ENCODE peak calls at places on chromosomes 13 and 19, in eight cellular contexts. T is left ventricle myocardium inferior; C is neural progenitor cell; N is cardiac muscle cell; X is HL-60; V is upper lobe of right lung; F is adrenal gland; S is CD8-positive, alpha-beta memory T cell. G is an unnamed sample.

GRCh38 chr13:110524484-110525254 is 36.9 kb downstream of the RAB20 start:
- DNase-seq in T (peak; percentile 86), C (no peak), N (no peak), X (peak; percentile 91), V (peak; percentile 82), F (no peak), S (no peak), G (no peak)

GRCh38 chr13:72390909-72391308 is 336.5 kb downstream of the MZT1 start:
- DNase-seq in T (no peak), C (no peak), N (no peak), X (no peak), V (no peak), F (peak; percentile 19), S (no peak), G (no peak)

GRCh38 chr13:28641600-28641926 is 17.4 kb upstream of the POMP start:
- DNase-seq in T (no peak), C (no peak), N (no peak), X (no peak), V (no peak), F (no peak), S (no peak), G (no peak)

GRCh38 chr13:105184221-105184620 is 1351.2 kb downstream of the EFNB2 start:
- DNase-seq in T (no peak), C (no peak), N (no peak), X (peak; percentile 69), V (no peak), F (no peak), S (no peak), G (no peak)

GRCh38 chr13:19864018-19864338 is 529 bp upstream of the ZMYM5 start:
- DNase-seq in T (peak; percentile 77), C (no peak), N (no peak), X (peak; percentile 72), V (peak; percentile 92), F (peak; percentile 74), S (peak; percentile 49), G (no peak)

GRCh38 chr13:39105110-39105509 is 66.9 kb downstream of the NHLRC3 start:
- DNase-seq in T (no peak), C (no peak), N (peak; percentile 54), X (no peak), V (no peak), F (no peak), S (no peak), G (no peak)

GRCh38 chr13:64639206-64639605 is 2590.9 kb downstream of the PCDH9 start:
- DNase-seq in T (no peak), C (no peak), N (no peak), X (no peak), V (no peak), F (no peak), S (no peak), G (no peak)

GRCh38 chr19:2949939-2950285 is 5.1 kb upstream of the ZNF77 start:
- DNase-seq in T (no peak), C (no peak), N (peak; percentile 79), X (peak; percentile 46), V (no peak), F (peak; percentile 74), S (no peak), G (no peak)

GRCh38 chr19:37303591-37304171 is 67.2 kb upstream of the ZNF527 start:
- DNase-seq in T (no peak), C (peak; percentile 13), N (peak; percentile 5), X (no peak), V (no peak), F (no peak), S (no peak), G (no peak)

GRCh38 chr13:112875627-112876026 is 93.4 kb upstream of the MCF2L start:
- DNase-seq in T (peak; percentile 0), C (no peak), N (no peak), X (no peak), V (no peak), F (no peak), S (no peak), G (no peak)

GRCh38 chr13:43153436-43154082 is 130.2 kb downstream of the DNAJC15 start:
- DNase-seq in T (no peak), C (no peak), N (no peak), X (no peak), V (no peak), F (no peak), S (no peak), G (no peak)

GRCh38 chr19:29562299-29563297 is 36.8 kb downstream of the VSTM2B start:
- DNase-seq in T (no peak), C (no peak), N (no peak), X (no peak), V (no peak), F (no peak), S (no peak), G (no peak)

GRCh38 chr13:108496364-108497215 is 132.8 kb upstream of the MYO16 start:
- DNase-seq in T (no peak), C (peak; percentile 47), N (peak; percentile 23), X (peak; percentile 18), V (no peak), F (no peak), S (no peak), G (no peak)

GRCh38 chr13:107941345-107942029 is 273.8 kb downstream of the LIG4 start:
- DNase-seq in T (no peak), C (no peak), N (no peak), X (no peak), V (no peak), F (no peak), S (no peak), G (no peak)

GRCh38 chr13:110575322-110576069 is 14.0 kb upstream of the RAB20 start:
- DNase-seq in T (peak; percentile 26), C (peak; percentile 18), N (peak; percentile 11), X (peak; percentile 86), V (peak; percentile 63), F (peak; percentile 82), S (no peak), G (no peak)

GRCh38 chr13:50075619-50076097 is 60.4 kb downstream of the KCNRG start:
- DNase-seq in T (no peak), C (no peak), N (no peak), X (no peak), V (no peak), F (no peak), S (no peak), G (no peak)

GRCh38 chr19:58382997-58383603 is 2.3 kb upstream of the ZNF837 start:
- DNase-seq in T (no peak), C (no peak), N (no peak), X (no peak), V (no peak), F (no peak), S (no peak), G (no peak)

GRCh38 chr13:65990684-65991083 is 1239.5 kb downstream of the PCDH9 start:
- DNase-seq in T (no peak), C (no peak), N (no peak), X (no peak), V (no peak), F (no peak), S (no peak), G (no peak)

DNA sequence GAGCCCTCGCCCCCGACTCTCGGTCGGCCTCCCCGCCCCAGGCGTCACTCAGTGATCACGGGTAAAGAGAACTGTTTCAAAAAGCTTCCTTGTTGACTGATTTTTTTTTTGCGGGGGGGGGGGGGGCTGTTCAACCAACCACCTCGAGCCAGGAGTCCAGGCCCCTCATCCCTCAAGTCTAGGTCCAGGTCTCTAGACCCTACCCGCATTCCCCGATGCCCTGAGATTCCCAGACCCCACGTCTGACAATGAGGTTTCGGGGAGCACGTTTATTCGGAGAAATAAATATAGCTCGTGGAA is 4.3 kb downstream of the HRC start:
- DNase-seq in T (no peak), C (no peak), N (no peak), X (no peak), V (no peak), F (no peak), S (no peak), G (no peak)
- H3K27ac ChIP-seq in T (peak overlapping the region; percentile 95), C (no peak overlapping the region), N (peak overlapping the region; percentile 72), X (no peak overlapping the region), V (peak overlapping the region; percentile 70), F (peak overlapping the region; percentile 74), S (peak overlapping the region; percentile 19), G (peak overlapping the region; percentile 59)

DNA sequence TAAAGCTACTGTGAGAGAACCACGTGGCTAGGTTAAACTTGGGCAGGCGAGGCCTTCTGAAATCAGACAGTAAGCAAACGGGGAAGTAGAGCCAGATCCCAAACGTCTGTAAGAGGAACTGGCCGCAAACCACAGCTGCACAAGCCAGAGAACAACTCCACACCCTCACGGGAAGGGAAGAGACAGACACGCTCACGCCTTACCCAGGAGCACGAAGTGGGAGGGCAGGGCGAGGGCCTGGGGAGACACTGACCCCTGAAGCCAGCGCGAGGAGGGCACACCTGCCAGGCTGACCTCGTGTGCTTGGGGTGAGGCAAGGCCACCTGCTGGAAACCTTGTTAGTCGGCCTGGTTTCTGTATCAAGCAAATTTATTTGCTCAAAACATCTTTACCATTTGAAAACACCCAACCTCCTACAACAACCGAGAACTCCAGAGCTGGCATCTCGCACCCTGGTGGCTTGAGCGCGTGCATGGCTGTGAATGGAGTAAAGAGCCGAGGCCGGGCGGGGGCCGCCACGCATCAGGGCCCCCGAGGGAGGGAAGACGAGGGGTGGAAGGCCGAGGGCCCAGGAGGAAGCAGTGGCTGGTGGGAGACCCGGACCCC is 7.3 kb downstream of the POLR2E start:
- DNase-seq in T (no peak), C (no peak), N (no peak), X (peak; percentile 97), V (no peak), F (no peak), S (no peak), G (no peak)
- H3K27ac ChIP-seq in T (peak overlapping the region; percentile 54), C (no peak overlapping the region), N (no peak overlapping the region), X (peak overlapping the region; percentile 82), V (peak overlapping the region; percentile 70), F (no peak overlapping the region), S (peak overlapping the region; percentile 27), G (peak overlapping the region; percentile 19)

GRCh38 chr13:89937420-89937819 is 1410.1 kb upstream of the MIR17HG start:
- DNase-seq in T (no peak), C (no peak), N (no peak), X (no peak), V (no peak), F (no peak), S (no peak), G (no peak)

GRCh38 chr13:89930861-89931260 is 1416.6 kb upstream of the MIR17HG start:
- DNase-seq in T (no peak), C (no peak), N (no peak), X (no peak), V (no peak), F (no peak), S (no peak), G (no peak)

GRCh38 chr13:89936256-89936655 is 1411.2 kb upstream of the MIR17HG start:
- DNase-seq in T (no peak), C (no peak), N (no peak), X (no peak), V (no peak), F (no peak), S (no peak), G (no peak)

DNA sequence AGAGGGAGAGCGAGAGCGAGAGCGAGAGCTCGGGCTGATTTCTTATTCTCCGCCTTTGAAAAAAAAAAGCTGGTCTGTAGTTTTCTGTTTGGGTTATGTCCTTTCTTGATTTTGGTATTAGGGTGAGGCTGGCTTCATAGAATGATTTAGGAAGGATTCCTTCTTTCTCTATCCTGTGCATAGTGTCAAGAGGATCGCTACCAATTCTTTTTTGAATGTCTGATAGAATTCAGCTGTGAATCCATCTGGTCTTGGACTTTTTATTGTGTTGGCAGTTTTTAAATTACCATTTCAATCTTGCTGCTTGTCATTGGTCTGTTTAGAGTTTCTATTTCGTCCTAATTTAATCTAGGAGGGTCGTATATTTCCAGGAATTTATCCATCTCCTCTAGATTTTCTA is 1414.6 kb upstream of the MIR17HG start:
- DNase-seq in T (no peak), C (no peak), N (no peak), X (no peak), V (no peak), F (no peak), S (no peak), G (no peak)
- H3K27ac ChIP-seq in T (no peak overlapping the region), C (no peak overlapping the region), N (no peak overlapping the region), X (no peak overlapping the region), V (no peak overlapping the region), F (no peak overlapping the region), S (no peak overlapping the region), G (no peak overlapping the region)

GRCh38 chr19:15266683-15267082 is 34.4 kb upstream of the EPHX3 start:
- DNase-seq in T (no peak), C (no peak), N (no peak), X (no peak), V (no peak), F (no peak), S (no peak), G (no peak)
- H3K27ac ChIP-seq in T (peak overlapping the region; percentile 76), C (no peak overlapping the region), N (peak overlapping the region; percentile 37), X (no peak overlapping the region), V (peak overlapping the region; percentile 72), F (peak overlapping the region; percentile 38), S (no peak overlapping the region), G (peak overlapping the region; percentile 80)

G was measured in substantia nigra.